ENCODE peak calls at places on chromosomes 4 and X, in five cellular contexts. V is mesenchymal stem cell; L is islet precursor cell; U is effector CD8-positive, alpha-beta T cell; J is HCT116. K is an unnamed sample.

GRCh38 chrX:108437789-108438623 is at the start of gene COL4A6:
- DNase-seq in V (peak; percentile 37), J (no peak), L (peak; percentile 85), U (no peak), K (no peak)

GRCh38 chrX:141467442-141467841 is 117.1 kb downstream of the SPANXA1 start:
- DNase-seq in J (no peak), U (no peak), L (no peak), V (no peak), K (no peak)

GRCh38 chr4:140826701-140827027 is 70.5 kb upstream of the TBC1D9 start:
- DNase-seq in J (no peak), L (no peak), V (no peak), U (no peak), K (no peak)

GRCh38 chrX:42021058-42021457 is 97.7 kb upstream of the CASK start:
- DNase-seq in L (no peak), V (no peak), J (no peak), U (no peak), K (no peak)

GRCh38 chr4:89998350-89999098 is 103.9 kb downstream of the MMRN1 start:
- DNase-seq in J (no peak), U (no peak), V (no peak), L (no peak), K (no peak)

GRCh38 chr4:173478884-173479283 is 51.1 kb downstream of the HAND2 start:
- DNase-seq in V (no peak), L (no peak), J (no peak), U (no peak), K (no peak)

GRCh38 chr4:54971474-54971950 is 153.9 kb downstream of the KDR start:
- DNase-seq in U (no peak), L (no peak), J (peak; percentile 53), V (peak; percentile 67), K (peak; percentile 33)

GRCh38 chr4:173243321-173243720 is 74.7 kb downstream of the GALNT7 start:
- DNase-seq in J (no peak), L (no peak), V (peak; percentile 70), U (no peak), K (no peak)

GRCh38 chr4:173522160-173522873 is 7.7 kb downstream of the HAND2 start:
- DNase-seq in J (no peak), L (peak; percentile 90), U (no peak), V (peak; percentile 95), K (peak; percentile 40)

GRCh38 chrX:15465347-15465746 is 27.8 kb downstream of the PIR start:
- DNase-seq in J (no peak), V (no peak), U (no peak), L (no peak), K (no peak)

GRCh38 chr4:26490111-26490979 is at the start of gene CCKAR:
- DNase-seq in U (no peak), J (no peak), V (no peak), L (peak; percentile 43), K (no peak)

GRCh38 chrX:39736219-39737211 is 361.2 kb downstream of the BCOR start:
- DNase-seq in U (no peak), J (no peak), V (peak; percentile 28), L (no peak), K (no peak)

GRCh38 chr4:41647368-41647767 is 101.2 kb downstream of the PHOX2B start:
- DNase-seq in J (no peak), U (no peak), V (no peak), L (no peak), K (no peak)

GRCh38 chrX:24025741-24026402 is 1.1 kb downstream of the KLHL15 start:
- DNase-seq in L (no peak), J (peak; percentile 24), V (peak; percentile 76), U (peak; percentile 32), K (peak; percentile 67)

GRCh38 chrX:131752493-131753198 is 208.8 kb downstream of the OR13H1 start:
- DNase-seq in L (no peak), U (no peak), V (no peak), J (no peak), K (peak; percentile 95)

GRCh38 chrX:51144828-51145442 is 187.7 kb upstream of the NUDT10 start:
- DNase-seq in L (peak; percentile 66), J (no peak), U (no peak), V (peak; percentile 11), K (peak; percentile 68)

GRCh38 chrX:122512561-122513072 is 671.5 kb upstream of the GRIA3 start:
- DNase-seq in U (no peak), J (no peak), L (peak; percentile 65), V (no peak), K (peak; percentile 24)